ENCODE peak calls at places on chromosome 20, in ten cellular contexts. Q is spleen, U is esophagus squamous epithelium, I is upper lobe of left lung, G is suprapubic skin, Y is heart left ventricle, A is tibial nerve, H is HCT116, S is testis, X is A549. T is an unnamed sample. For H3K4me1, the result is how much of the 10 kb centered on the place peaks cover.

GRCh38 chr20:24985802-24986201 is 6.7 kb downstream of the APMAP start:
- DNase-seq in G (peak), X (no peak), A (no peak), I (no peak), S (no peak), Q (peak), H (no peak), Y (no peak), U (no peak), T (no peak)

GRCh38 chr20:17969884-17970409 is 1.1 kb downstream of the MGME1 start:
- DNase-seq in S (peak), H (no peak), Y (no peak), I (no peak), G (no peak), X (no peak), Q (peak), U (no peak), A (peak), T (no peak)

GRCh38 chr20:34175072-34175471 is 63.0 kb upstream of the EIF2S2 start:
- DNase-seq in I (no peak), X (no peak), S (no peak), U (no peak), H (no peak), Y (no peak), A (no peak), G (no peak), Q (no peak), T (no peak)

GRCh38 chr20:52035498-52035897 is 156.1 kb downstream of the ZFP64 start:
- DNase-seq in Q (no peak), X (no peak), Y (no peak), G (no peak), U (no peak), A (no peak), I (no peak), S (no peak), H (no peak), T (no peak)

GRCh38 chr20:10469599-10469998 is 34.5 kb downstream of the SLX4IP start:
- DNase-seq in I (no peak), X (peak), Q (no peak), H (peak), S (peak), U (no peak), A (peak), Y (no peak), G (peak), T (no peak)

GRCh38 chr20:13336308-13337089 is 115.4 kb downstream of the ISM1 start:
- DNase-seq in Y (no peak), A (no peak), G (no peak), X (peak), I (no peak), U (no peak), S (no peak), H (no peak), Q (no peak), T (no peak)

GRCh38 chr20:32539817-32540675 is 45.1 kb downstream of the NOL4L start:
- DNase-seq in S (no peak), Q (peak), I (no peak), G (no peak), H (no peak), U (no peak), Y (no peak), A (no peak), X (no peak), T (no peak)

GRCh38 chr20:17871181-17871580 is 97.4 kb downstream of the SNX5 start:
- DNase-seq in G (no peak), Y (no peak), A (no peak), S (no peak), U (no peak), X (no peak), I (no peak), Q (no peak), H (no peak), T (no peak)

GRCh38 chr20:12166053-12166717 is 248.5 kb downstream of the BTBD3 start:
- DNase-seq in A (no peak), I (no peak), X (no peak), Q (no peak), Y (peak), H (no peak), G (no peak), U (no peak), S (peak), T (peak)

GRCh38 chr20:24235224-24235735 is 234.1 kb upstream of the SYNDIG1 start:
- DNase-seq in Y (no peak), G (no peak), Q (no peak), X (no peak), A (no peak), U (no peak), H (no peak), S (no peak), I (no peak), T (no peak)

GRCh38 chr20:46509523-46509922 is 3.8 kb downstream of the ZNF334 start:
- DNase-seq in A (no peak), Y (no peak), X (no peak), G (no peak), U (no peak), Q (no peak), S (no peak), I (no peak), H (no peak), T (no peak)

GRCh38 chr20:32753731-32754130 is 8.5 kb upstream of the DNMT3B start:
- DNase-seq in G (no peak), A (no peak), X (no peak), S (no peak), H (no peak), I (no peak), Y (no peak), Q (no peak), U (no peak), T (no peak)

GRCh38 chr20:32333988-32334885 is 23.9 kb upstream of the ASXL1 start:
- DNase-seq in X (no peak), G (peak), Q (peak), H (no peak), A (no peak), Y (peak), S (peak), U (no peak), I (peak), T (no peak)

GRCh38 chr20:57748601-57749130 is 38.9 kb upstream of the PMEPA1 start:
- DNase-seq in G (peak), Q (peak), X (peak), U (no peak), Y (peak), A (peak), H (peak), S (peak), I (peak), T (no peak)

GRCh38 chr20:62856931-62857619 is 4.5 kb downstream of the TCFL5 start:
- DNase-seq in G (no peak), H (no peak), U (no peak), Y (no peak), Q (no peak), A (no peak), I (no peak), S (no peak), X (no peak), T (no peak)

GRCh38 chr20:38383147-38383546 is 36.9 kb downstream of the LBP start:
- DNase-seq in I (no peak), G (no peak), H (no peak), A (no peak), Y (no peak), Q (no peak), U (no peak), S (no peak), X (no peak), T (no peak)

GRCh38 chr20:33434434-33434833 is 9.1 kb downstream of the SNTA1 start:
- DNase-seq in A (no peak), U (no peak), X (no peak), I (no peak), H (no peak), G (no peak), Q (no peak), Y (no peak), S (no peak), T (no peak)

GRCh38 chr20:56630086-56630493 is 984 bp downstream of the TFAP2C start:
- DNase-seq in G (peak), I (peak), Q (no peak), X (peak), U (no peak), A (no peak), S (peak), Y (no peak), H (peak), T (no peak)
- H3K4me3 ChIP-seq in G (peak), I (peak), Q (peak), X (peak), U (peak), A (peak), S (peak), Y (peak), H (peak), T (peak)

DNA sequence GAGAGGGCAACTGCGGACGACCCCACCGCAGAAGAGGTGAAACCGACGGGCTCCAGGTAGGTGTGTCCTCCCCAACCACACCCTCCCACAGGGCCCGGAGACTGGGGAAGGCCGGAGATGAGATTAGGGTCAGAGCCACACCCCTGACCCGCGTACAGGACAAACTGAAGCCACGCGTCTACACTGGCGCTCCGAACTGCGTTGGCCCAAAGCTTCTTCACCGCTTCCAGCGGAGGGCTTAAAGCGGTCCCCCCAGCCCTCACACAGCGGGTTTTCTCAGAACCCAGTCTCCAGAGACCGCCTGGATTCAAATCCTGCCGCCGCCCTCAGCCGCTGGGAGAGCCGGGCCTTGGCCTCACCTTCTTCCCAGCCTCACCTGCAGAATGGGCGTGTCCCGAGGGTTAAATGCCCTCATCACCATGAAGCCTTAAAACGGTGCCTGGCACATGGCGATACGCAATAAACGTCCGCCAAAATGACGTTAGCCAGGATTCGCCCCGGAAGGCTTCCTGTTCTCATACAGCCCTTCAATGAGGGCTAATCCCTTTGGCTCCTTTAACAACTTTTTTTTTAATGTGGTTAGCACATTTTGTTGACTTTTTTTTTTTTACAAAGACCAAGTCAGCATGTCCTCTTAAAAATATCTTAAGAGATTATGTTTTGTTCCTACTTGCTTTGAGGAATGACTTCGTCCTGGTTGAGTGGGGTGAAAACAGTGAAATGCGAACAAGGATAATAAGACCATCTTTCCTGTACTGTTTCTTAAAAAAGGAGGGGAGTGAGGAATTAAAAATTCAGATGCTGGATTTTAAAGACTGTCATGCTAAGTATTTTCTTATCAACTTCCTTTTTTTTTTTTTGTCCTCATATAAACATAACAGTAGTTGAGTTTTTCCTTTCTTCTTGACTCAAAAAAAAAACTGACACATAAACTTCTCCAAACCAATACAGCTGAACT is 15.1 kb upstream of the ZNF217 start:
- DNase-seq in S (peak), U (no peak), Q (peak), A (no peak), H (no peak), X (no peak), Y (no peak), G (peak), I (peak), T (no peak)
- TF ChIP-seq POLR2A in S (no peak), U (no peak), Q (no peak), A (no peak), H (no peak), X (no peak), Y (no peak), G (no peak), I (no peak), T (no peak)

GRCh38 chr20:47971321-47971781 is 186.1 kb upstream of the SULF2 start:
- DNase-seq in A (no peak), U (no peak), G (no peak), Q (no peak), X (no peak), H (no peak), S (no peak), I (no peak), Y (no peak), T (no peak)

GRCh38 chr20:47970282-47970903 is 185.1 kb upstream of the SULF2 start:
- DNase-seq in I (no peak), Q (peak), U (no peak), S (no peak), G (no peak), H (no peak), A (no peak), Y (no peak), X (no peak), T (no peak)

GRCh38 chr20:47974234-47974878 is 189.1 kb upstream of the SULF2 start:
- DNase-seq in U (no peak), I (no peak), H (no peak), Y (no peak), Q (no peak), S (no peak), G (peak), A (no peak), X (no peak), T (no peak)

GRCh38 chr20:47973519-47974233 is 188.4 kb upstream of the SULF2 start:
- DNase-seq in G (no peak), I (peak), H (no peak), S (no peak), X (no peak), Q (peak), Y (no peak), A (no peak), U (no peak), T (no peak)

DNA sequence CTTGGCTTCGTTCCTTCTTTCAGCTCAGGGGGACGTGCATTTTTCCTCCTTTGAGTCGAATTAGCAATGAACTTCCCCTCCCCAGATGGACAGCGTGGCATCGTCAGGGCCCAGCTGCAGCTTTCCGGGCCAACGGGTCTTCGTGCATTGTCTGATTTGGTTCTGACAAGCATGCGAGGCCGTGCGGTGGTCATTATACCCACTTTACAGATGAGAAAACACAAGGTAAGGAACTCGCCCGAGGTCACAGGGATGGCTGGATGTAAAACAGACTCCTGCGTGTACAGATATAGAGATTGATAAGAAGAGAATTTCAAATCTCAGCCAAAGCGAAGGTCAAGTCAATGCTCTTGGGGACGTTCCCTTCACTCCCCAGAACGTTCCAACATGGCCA is 187.6 kb upstream of the SULF2 start:
- DNase-seq in X (no peak), Y (no peak), I (no peak), U (no peak), H (no peak), A (no peak), Q (peak), G (no peak), S (no peak), T (no peak)
- H3K4me1 ChIP-seq in X (under half), Y (under half), I (under half), U (under half), H (half or more), A (under half), Q (under half), G (under half), S (under half), T (under half)

GRCh38 chr20:1896859-1897258 is 1.7 kb downstream of the SIRPA start:
- DNase-seq in Y (no peak), X (no peak), G (no peak), H (no peak), Q (no peak), S (no peak), I (no peak), U (no peak), A (no peak), T (no peak)
- H3K4me3 ChIP-seq in Y (peak), X (no peak), G (peak), H (no peak), Q (peak), S (no peak), I (peak), U (peak), A (no peak), T (peak)

T was measured in vagina.